ENCODE peak calls at places on chromosomes 12 and 14, in nine cellular contexts. K is uterus, F is A549, V is suprapubic skin, J is breast epithelium, A is tibial nerve, R is stomach, Q is HCT116, T is IMR-90. W is an unnamed sample.

GRCh38 chr14:96275182-96276112 is 19.4 kb downstream of the BDKRB1 start:
- DNase-seq in Q (peak; percentile 29), K (peak; percentile 72), F (peak; percentile 67), T (peak; percentile 90), A (peak; percentile 49), R (peak; percentile 75), V (no peak), J (peak; percentile 53), W (peak; percentile 85)

GRCh38 chr12:69698769-69699540 is at the start of gene BEST3:
- DNase-seq in K (no peak), A (no peak), V (no peak), T (no peak), Q (no peak), F (no peak), J (no peak), R (no peak), W (no peak)

GRCh38 chr12:41286426-41286825 is 98.3 kb downstream of the PDZRN4 start:
- DNase-seq in T (no peak), Q (no peak), K (no peak), A (no peak), J (no peak), V (no peak), R (no peak), F (peak; percentile 49), W (no peak)

GRCh38 chr12:72141381-72141780 is 130.8 kb upstream of the TRHDE start:
- DNase-seq in K (no peak), T (peak; percentile 28), Q (peak; percentile 22), A (no peak), V (no peak), R (no peak), J (no peak), F (peak; percentile 24), W (no peak)

GRCh38 chr12:105850103-105850968 is 288.4 kb downstream of the NUAK1 start:
- DNase-seq in J (no peak), R (no peak), F (no peak), V (no peak), Q (no peak), T (no peak), K (no peak), A (no peak), W (no peak)

GRCh38 chr12:101781834-101782543 is 42.7 kb upstream of the SYCP3 start:
- DNase-seq in V (no peak), R (no peak), A (no peak), T (peak; percentile 76), K (no peak), F (no peak), Q (no peak), J (no peak), W (no peak)

GRCh38 chr14:64080452-64080851 is 213.7 kb downstream of the ESR2 start:
- DNase-seq in F (no peak), Q (no peak), K (no peak), J (no peak), R (no peak), T (no peak), A (no peak), V (no peak), W (no peak)

GRCh38 chr12:43336962-43337555 is 214.9 kb downstream of the ADAMTS20 start:
- DNase-seq in T (peak; percentile 70), A (no peak), R (no peak), V (no peak), K (no peak), J (no peak), F (peak; percentile 21), Q (peak; percentile 29), W (no peak)

GRCh38 chr14:90654831-90655276 is 161.4 kb downstream of the TTC7B start:
- DNase-seq in V (no peak), F (no peak), J (no peak), A (no peak), K (no peak), T (peak; percentile 74), Q (no peak), R (no peak), W (peak; percentile 60)

GRCh38 chr14:100304825-100305445 is 1.3 kb downstream of the SLC25A29 start:
- DNase-seq in V (no peak), A (no peak), K (peak; percentile 58), J (no peak), F (peak; percentile 35), Q (no peak), T (peak; percentile 22), R (peak; percentile 88), W (peak; percentile 84)
- TF ChIP-seq POLR2A in V (no peak), A (no peak), K (peak; percentile 39), J (no peak), F (no peak), Q (no peak), T (no peak), R (no peak), W (no peak)

DNA sequence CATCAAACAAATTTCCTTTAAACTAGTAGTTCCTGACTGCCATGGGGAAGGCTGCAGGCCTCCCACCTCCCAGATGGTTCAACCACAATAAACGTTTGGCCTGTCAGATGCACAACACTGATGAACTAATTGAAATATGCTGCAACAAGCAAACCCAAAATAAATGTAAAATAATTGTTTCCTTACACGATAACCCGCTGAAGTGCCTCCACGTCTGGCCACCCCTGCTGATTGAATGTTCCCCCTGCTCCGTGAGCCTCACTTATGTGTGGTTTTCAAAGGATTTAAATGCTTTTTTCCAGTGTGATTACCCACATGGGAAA is 8.4 kb downstream of the PITPNM2 start:
- DNase-seq in K (no peak), T (no peak), F (no peak), R (no peak), Q (no peak), V (peak; percentile 56), A (no peak), J (no peak), W (no peak)
- H3K27ac ChIP-seq in K (peak overlapping the region; percentile 71), T (no peak overlapping the region), F (peak overlapping the region; percentile 91), R (peak overlapping the region; percentile 14), Q (peak overlapping the region; percentile 86), V (peak overlapping the region; percentile 73), A (peak overlapping the region; percentile 75), J (peak overlapping the region; percentile 62), W (no peak overlapping the region)

GRCh38 chr14:31884776-31885379 is 192.2 kb upstream of the ARHGAP5 start:
- DNase-seq in V (no peak), A (no peak), T (peak; percentile 60), K (no peak), F (no peak), Q (no peak), R (no peak), J (no peak), W (no peak)
- TF ChIP-seq POLR2A in V (no peak), A (no peak), T (no peak), K (no peak), F (no peak), Q (no peak), R (no peak), J (no peak), W (no peak)

DNA sequence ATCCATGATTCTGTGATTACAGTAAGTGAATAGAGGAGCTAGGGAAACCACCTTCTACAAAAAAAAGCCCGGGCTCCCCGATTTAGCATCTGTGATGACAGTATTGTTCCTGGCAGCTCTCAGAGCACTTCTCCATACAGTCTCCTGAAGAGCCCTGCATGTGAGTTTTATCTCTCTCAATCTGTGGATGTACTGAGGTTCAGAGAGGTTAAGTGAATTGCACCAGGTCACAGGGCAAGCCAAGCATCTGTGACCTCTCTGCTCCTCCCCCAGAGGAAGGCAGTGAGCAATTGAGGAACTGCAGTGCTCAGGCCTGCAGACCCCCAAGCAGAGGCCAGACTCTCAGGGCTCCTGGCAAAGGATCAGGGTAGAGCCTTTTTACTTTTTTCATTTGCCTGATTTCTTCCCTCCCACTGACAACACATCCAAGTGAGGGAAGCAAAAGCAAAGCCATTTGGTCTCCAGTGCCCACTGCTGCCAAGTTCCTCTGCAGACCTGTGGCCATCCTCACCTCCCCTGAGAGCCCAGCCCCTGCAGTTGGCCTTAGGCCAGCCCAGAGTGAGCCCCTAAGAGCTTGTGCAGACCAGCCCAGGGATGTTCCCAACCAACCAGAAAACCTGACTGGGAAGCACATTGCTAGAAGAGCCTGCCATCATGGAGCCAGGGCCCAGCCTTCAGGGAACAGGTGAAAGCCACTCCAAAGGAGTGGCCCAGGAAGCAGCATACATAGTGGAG is 47.6 kb upstream of the PNMA1 start:
- DNase-seq in J (no peak), A (no peak), V (no peak), T (no peak), K (peak; percentile 31), F (no peak), Q (no peak), R (no peak), W (no peak)
- H3K27ac ChIP-seq in J (peak overlapping the region; percentile 96), A (peak overlapping the region; percentile 99), V (peak overlapping the region; percentile 100), T (no peak overlapping the region), K (peak overlapping the region; percentile 95), F (peak overlapping the region; percentile 99), Q (no peak overlapping the region), R (peak overlapping the region; percentile 83), W (no peak overlapping the region)

GRCh38 chr12:110010853-110011835 is 11.9 kb downstream of the ANKRD13A start:
- DNase-seq in F (no peak), A (no peak), T (no peak), R (no peak), V (no peak), Q (no peak), J (no peak), K (no peak), W (no peak)
- TF ChIP-seq POLR2A in F (no peak), A (no peak), T (no peak), R (no peak), V (no peak), Q (no peak), J (no peak), K (no peak), W (no peak)

W was measured in testis.